ENCODE peak calls at places on chromosomes 5 and 9, in four cellular contexts. Q, Z, D and M are unnamed samples.

GRCh38 chr9:89418882-89419641 is 78.9 kb downstream of the SEMA4D start:
- DNase-seq in Q (no peak), Z (peak), D (no peak), M (no peak)

GRCh38 chr5:17147225-17148120 is 70.0 kb upstream of the BASP1 start:
- DNase-seq in Q (no peak), D (no peak), Z (no peak), M (no peak)

GRCh38 chr5:91312698-91313097 is 70.4 kb downstream of the ARRDC3 start:
- DNase-seq in Z (no peak), D (no peak), Q (no peak), M (no peak)

GRCh38 chr9:4793412-4794005 is 765 bp downstream of the RCL1 start:
- DNase-seq in D (no peak), Z (no peak), Q (no peak), M (no peak)

GRCh38 chr5:145295236-145295635 is 539.9 kb downstream of the PRELID2 start:
- DNase-seq in Q (no peak), Z (no peak), D (no peak), M (no peak)

GRCh38 chr5:152631217-152631616 is 226.1 kb upstream of the NMUR2 start:
- DNase-seq in D (no peak), Z (no peak), Q (no peak), M (no peak)

GRCh38 chr5:68046445-68046844 is 169.1 kb upstream of the PIK3R1 start:
- DNase-seq in D (peak), Z (no peak), Q (no peak), M (no peak)

GRCh38 chr5:66963559-66963971 is 233.0 kb downstream of the CD180 start:
- DNase-seq in D (no peak), Z (no peak), Q (no peak), M (no peak)

GRCh38 chr5:28927559-28928326 is 1889.4 kb upstream of the CDH9 start:
- DNase-seq in D (no peak), Z (no peak), Q (no peak), M (no peak)

GRCh38 chr5:96664669-96665068 is 2.5 kb downstream of the CAST start:
- DNase-seq in Z (no peak), D (no peak), Q (no peak), M (no peak)

GRCh38 chr5:89037090-89037489 is 154.1 kb upstream of the MEF2C start:
- DNase-seq in D (peak), Q (no peak), Z (no peak), M (no peak)

GRCh38 chr9:34521406-34522045 is 1.3 kb downstream of the ENHO start:
- DNase-seq in Q (no peak), Z (no peak), D (no peak), M (no peak)

GRCh38 chr9:130521715-130522114 is 57.7 kb upstream of the FUBP3 start:
- DNase-seq in D (no peak), Z (no peak), Q (no peak), M (no peak)

GRCh38 chr5:116486588-116486987 is 88.0 kb downstream of the SEMA6A start:
- DNase-seq in Q (no peak), D (no peak), Z (no peak), M (no peak)

GRCh38 chr5:177388521-177389052 is 4.4 kb downstream of the SLC34A1 start:
- DNase-seq in Q (no peak), Z (no peak), D (no peak), M (no peak)

GRCh38 chr9:21815643-21816042 is 13.2 kb downstream of the MTAP start:
- DNase-seq in Z (no peak), Q (no peak), D (no peak), M (no peak)

GRCh38 chr9:15972760-15973159 is 419.9 kb downstream of the CCDC171 start:
- DNase-seq in Q (no peak), Z (no peak), D (no peak), M (no peak)

GRCh38 chr9:137449931-137450537 is 8.9 kb upstream of the ENTPD8 start:
- DNase-seq in Z (peak), Q (no peak), D (no peak), M (no peak)

GRCh38 chr5:179478624-179479023 is 71.7 kb upstream of the RUFY1 start:
- DNase-seq in Q (no peak), Z (no peak), D (no peak), M (no peak)

GRCh38 chr9:38117646-38118045 is 48.6 kb upstream of the SHB start:
- DNase-seq in Z (no peak), D (no peak), Q (no peak), M (peak)

GRCh38 chr9:81984911-81985310 is 3.7 kb upstream of the SPATA31D1 start:
- DNase-seq in Z (no peak), D (no peak), Q (no peak), M (no peak)

GRCh38 chr9:14146201-14146890 is 167.6 kb downstream of the NFIB start:
- DNase-seq in D (no peak), Z (no peak), Q (no peak), M (no peak)

GRCh38 chr9:123063896-123064295 is 30.4 kb downstream of the GPR21 start:
- DNase-seq in Q (no peak), Z (no peak), D (no peak), M (no peak)

DNA sequence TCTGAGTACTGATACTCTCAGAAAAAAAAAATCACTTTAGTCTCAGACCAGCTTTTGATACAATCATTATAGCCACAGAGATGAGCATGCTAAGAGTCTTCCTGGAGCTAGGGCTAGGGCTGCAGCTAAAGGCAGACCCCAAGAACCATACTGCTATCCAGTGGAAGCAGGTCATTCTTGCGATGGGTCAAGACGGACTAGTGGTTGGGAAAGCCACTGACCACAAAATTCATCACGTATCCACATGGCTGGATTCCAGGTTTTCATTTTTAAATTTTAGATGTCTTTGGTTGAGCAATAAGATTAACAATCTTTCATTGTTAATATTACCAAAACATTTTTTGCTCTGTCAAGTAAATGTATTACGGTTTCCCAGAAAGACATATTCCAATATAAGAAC is 598.1 kb downstream of the DNAH5 start:
- DNase-seq in D (no peak), Z (no peak), Q (no peak), M (no peak)
- H3K27ac ChIP-seq in D (no peak), Z (no peak), Q (no peak), M (no peak)

GRCh38 chr9:121901616-121902015 is 191.5 kb downstream of the TTLL11 start:
- DNase-seq in Q (no peak), Z (no peak), D (no peak), M (peak)
- H3K4me3 ChIP-seq in Q (no peak), Z (no peak), D (no peak), M (no peak)

GRCh38 chr5:149412783-149413476 is 33.8 kb upstream of the IL17B start:
- DNase-seq in D (no peak), Q (no peak), Z (no peak), M (no peak)

GRCh38 chr5:149410071-149410470 is 31.0 kb upstream of the IL17B start:
- DNase-seq in Z (no peak), Q (no peak), D (no peak), M (peak)

GRCh38 chr5:149411738-149412519 is 32.8 kb upstream of the IL17B start:
- DNase-seq in Q (no peak), Z (no peak), D (no peak), M (peak)

GRCh38 chr5:149409268-149409948 is 30.3 kb upstream of the IL17B start:
- DNase-seq in D (no peak), Z (no peak), Q (no peak), M (peak)

DNA sequence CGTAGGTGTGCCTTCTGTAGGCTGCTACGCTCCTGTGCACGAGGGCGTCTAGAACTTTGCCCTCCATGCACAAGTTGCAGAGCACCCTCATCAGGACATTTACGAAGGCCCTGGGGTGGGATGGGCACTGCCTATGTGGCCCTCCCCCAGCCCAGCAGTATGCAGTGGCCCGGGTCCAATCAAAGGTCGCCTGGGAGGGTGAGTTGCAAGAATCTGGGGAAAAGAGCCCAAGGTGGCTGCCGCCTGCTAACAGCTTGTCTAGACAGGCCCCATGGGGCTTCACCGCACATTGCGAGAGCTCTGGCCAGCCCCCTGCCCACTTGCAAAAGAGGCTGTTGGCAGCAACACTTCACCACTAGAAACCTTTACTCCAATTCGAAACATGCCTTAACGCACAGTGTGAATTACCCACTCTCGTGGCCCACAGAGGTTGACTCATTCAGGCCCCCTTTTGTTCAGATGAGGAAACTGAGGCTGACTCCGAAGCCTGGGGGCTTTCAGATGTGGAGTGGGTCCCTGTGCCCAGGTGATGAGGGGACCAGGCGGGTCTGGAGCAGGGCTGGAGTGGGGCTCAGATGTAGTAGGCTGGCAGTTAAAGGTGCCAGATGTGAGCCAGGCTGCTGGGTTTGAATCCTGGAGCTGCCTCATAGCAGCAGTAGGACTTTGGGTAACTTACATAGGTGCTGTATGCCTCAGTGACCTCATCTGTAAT is 31.8 kb upstream of the IL17B start:
- DNase-seq in Z (no peak), Q (no peak), D (no peak), M (peak)
- H3K27ac ChIP-seq in Z (peak), Q (no peak), D (peak), M (peak)

GRCh38 chr9:12539602-12540001 is 153.6 kb upstream of the TYRP1 start:
- DNase-seq in D (no peak), Z (no peak), Q (no peak), M (no peak)
- H3K4me3 ChIP-seq in D (no peak), Z (no peak), Q (no peak), M (peak)

GRCh38 chr5:74233571-74233970 is 407.0 kb downstream of the ENC1 start:
- DNase-seq in D (no peak), Z (no peak), Q (no peak), M (no peak)
- H3K27ac ChIP-seq in D (peak), Z (no peak), Q (no peak), M (no peak)

DNA sequence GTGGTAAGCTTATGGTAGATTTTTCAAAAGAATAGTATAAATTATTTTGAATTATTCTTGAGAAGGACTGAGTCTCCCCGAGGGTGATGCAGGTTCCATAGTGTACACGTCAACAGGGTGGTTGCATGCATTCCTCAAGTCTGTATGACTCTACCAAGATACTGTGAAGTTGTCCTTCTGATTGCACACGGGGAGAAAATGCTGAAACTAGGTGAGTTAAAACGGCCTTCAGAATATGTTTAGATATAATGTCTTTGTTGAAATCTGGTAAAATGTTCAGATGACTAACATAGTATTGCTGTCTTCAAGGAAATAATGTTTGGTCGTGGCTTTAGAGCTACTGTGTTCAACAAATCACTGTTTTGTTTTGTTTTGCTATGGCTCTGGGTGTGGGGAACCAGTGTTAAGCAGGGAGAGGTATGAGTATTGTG is 22.4 kb upstream of the TNFAIP8 start:
- DNase-seq in D (no peak), Z (no peak), Q (no peak), M (no peak)
- H3K4me3 ChIP-seq in D (no peak), Z (peak), Q (no peak), M (no peak)

GRCh38 chr5:44640945-44641456 is 167.7 kb upstream of the MRPS30 start:
- DNase-seq in Z (no peak), Q (no peak), D (no peak), M (no peak)

GRCh38 chr5:44646016-44646415 is 162.7 kb upstream of the MRPS30 start:
- DNase-seq in D (no peak), Z (no peak), Q (no peak), M (no peak)

GRCh38 chr5:44644628-44645027 is 164.1 kb upstream of the MRPS30 start:
- DNase-seq in D (no peak), Q (no peak), Z (no peak), M (no peak)

GRCh38 chr5:44641820-44642219 is 166.9 kb upstream of the MRPS30 start:
- DNase-seq in Z (no peak), Q (no peak), D (no peak), M (no peak)

GRCh38 chr5:44645502-44645901 is 163.2 kb upstream of the MRPS30 start:
- DNase-seq in Q (no peak), D (no peak), Z (no peak), M (no peak)
- H3K27ac ChIP-seq in Q (no peak), D (no peak), Z (no peak), M (no peak)

GRCh38 chr5:131396015-131396414 is 132.2 kb downstream of the CDC42SE2 start:
- DNase-seq in Q (no peak), Z (no peak), D (no peak), M (no peak)
- H3K4me3 ChIP-seq in Q (no peak), Z (no peak), D (no peak), M (no peak)

DNA sequence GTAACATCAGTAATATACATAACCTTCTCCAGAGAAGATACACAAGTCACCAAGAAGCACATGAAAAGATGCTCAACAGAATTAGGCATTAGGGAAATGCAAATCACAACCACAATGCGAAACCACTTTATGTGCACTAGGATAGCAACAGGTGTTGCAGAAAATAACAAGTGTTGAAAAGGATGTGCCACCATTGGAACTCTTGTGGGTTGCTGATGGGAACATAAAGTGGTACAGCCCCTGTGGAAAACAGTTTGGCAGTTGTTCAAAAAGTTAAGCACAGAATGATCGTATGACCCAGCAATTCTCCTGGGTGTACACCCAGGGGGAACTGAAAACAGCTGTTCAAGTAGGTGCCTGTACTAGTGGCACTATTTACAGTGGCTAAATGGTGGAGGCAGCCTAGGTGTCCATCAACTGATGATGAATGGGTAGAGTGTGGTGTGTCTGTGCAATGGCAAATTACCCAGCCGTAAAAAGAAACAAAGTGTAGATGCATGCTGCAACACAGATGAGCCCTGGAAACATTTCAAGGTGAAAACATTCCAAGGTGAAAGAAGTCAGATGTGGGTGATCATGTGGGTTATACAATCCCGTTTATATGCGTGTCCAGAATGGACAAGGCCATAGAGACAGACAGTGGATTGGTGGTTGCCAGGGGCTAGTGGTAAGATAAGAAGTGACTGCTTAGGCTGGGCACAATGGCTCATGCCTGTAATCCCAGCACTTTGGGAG is 27.2 kb downstream of the CCDC69 start:
- DNase-seq in D (no peak), Q (no peak), Z (no peak), M (no peak)
- H3K27ac ChIP-seq in D (no peak), Q (no peak), Z (no peak), M (peak)